ENCODE peak calls at places on chromosome 2, in five cellular contexts. G, O, A, I and Q are unnamed samples.

GRCh38 chr2:127675335-127676261 is at the start of gene LIMS2:
- DNase-seq in G (no peak), O (peak; percentile 81), A (peak; percentile 46), I (peak; percentile 24), Q (no peak)

GRCh38 chr2:27723372-27724144 is 48.0 kb upstream of the MRPL33 start:
- DNase-seq in G (no peak), O (peak; percentile 81), A (peak; percentile 70), I (peak; percentile 76), Q (peak; percentile 62)

GRCh38 chr2:43219383-43220228 is 6.8 kb downstream of the ZFP36L2 start:
- DNase-seq in G (peak; percentile 81), O (peak; percentile 71), A (peak; percentile 83), I (peak; percentile 78), Q (peak; percentile 67)

GRCh38 chr2:41728757-41729338 is 319.0 kb upstream of the PKDCC start:
- DNase-seq in G (no peak), O (no peak), A (no peak), I (no peak), Q (no peak)

GRCh38 chr2:37643102-37644078 is 28.1 kb downstream of the CDC42EP3 start:
- DNase-seq in G (no peak), O (no peak), A (no peak), I (peak; percentile 50), Q (no peak)

GRCh38 chr2:119439574-119440500 is 8.2 kb downstream of the TMEM37 start:
- DNase-seq in G (no peak), O (no peak), A (no peak), I (no peak), Q (no peak)

GRCh38 chr2:1721706-1722483 is 22.4 kb downstream of the PXDN start:
- DNase-seq in G (no peak), O (no peak), A (peak; percentile 39), I (peak; percentile 58), Q (no peak)

GRCh38 chr2:53715568-53715967 is 52.0 kb upstream of the CHAC2 start:
- DNase-seq in G (no peak), O (no peak), A (no peak), I (peak; percentile 11), Q (no peak)

GRCh38 chr2:112938904-112939303 is 27.9 kb downstream of the IL37 start:
- DNase-seq in G (no peak), O (no peak), A (no peak), I (no peak), Q (no peak)

GRCh38 chr2:239753537-239753936 is 271.6 kb downstream of the NDUFA10 start:
- DNase-seq in G (no peak), O (no peak), A (no peak), I (no peak), Q (no peak)

GRCh38 chr2:16194096-16194390 is 253.7 kb downstream of the MYCN start:
- DNase-seq in G (no peak), O (no peak), A (no peak), I (no peak), Q (no peak)

GRCh38 chr2:16441431-16441830 is 224.2 kb downstream of the CYRIA start:
- DNase-seq in G (no peak), O (no peak), A (no peak), I (no peak), Q (no peak)

GRCh38 chr2:66872056-66872821 is 437.3 kb downstream of the MEIS1 start:
- DNase-seq in G (no peak), O (no peak), A (no peak), I (no peak), Q (no peak)

GRCh38 chr2:24592436-24593100 is 101.5 kb downstream of the NCOA1 start:
- DNase-seq in G (no peak), O (no peak), A (no peak), I (peak; percentile 48), Q (no peak)

GRCh38 chr2:159124441-159124911 is 156.0 kb downstream of the TANC1 start:
- DNase-seq in G (no peak), O (no peak), A (peak; percentile 38), I (peak; percentile 64), Q (no peak)

GRCh38 chr2:146587291-146587713 is 1257.5 kb upstream of the ACVR2A start:
- DNase-seq in G (no peak), O (no peak), A (no peak), I (no peak), Q (no peak)

GRCh38 chr2:240960309-240960962 is 38.0 kb upstream of the SNED1 start:
- DNase-seq in G (peak; percentile 19), O (peak; percentile 19), A (peak; percentile 5), I (no peak), Q (peak; percentile 36)

GRCh38 chr2:42138163-42139016 is 30.8 kb upstream of the EML4 start:
- DNase-seq in G (no peak), O (no peak), A (no peak), I (peak; percentile 98), Q (no peak)

GRCh38 chr2:54680397-54681032 is 42.9 kb upstream of the EML6 start:
- DNase-seq in G (peak; percentile 53), O (no peak), A (no peak), I (no peak), Q (no peak)

GRCh38 chr2:238498691-238499295 is 72.1 kb downstream of the ASB1 start:
- DNase-seq in G (no peak), O (no peak), A (no peak), I (no peak), Q (no peak)

GRCh38 chr2:234291765-234292204 is 205.1 kb downstream of the ARL4C start:
- DNase-seq in G (peak; percentile 43), O (no peak), A (no peak), I (peak; percentile 23), Q (no peak)

GRCh38 chr2:127589876-127590275 is 54.4 kb downstream of the MYO7B start:
- DNase-seq in G (no peak), O (no peak), A (no peak), I (no peak), Q (no peak)

GRCh38 chr2:192254444-192254843 is 59.7 kb upstream of the TMEFF2 start:
- DNase-seq in G (no peak), O (no peak), A (no peak), I (peak; percentile 88), Q (no peak)

GRCh38 chr2:234203135-234203984 is 152.9 kb downstream of the SPP2 start:
- DNase-seq in G (no peak), O (no peak), A (no peak), I (peak; percentile 82), Q (peak; percentile 28)

GRCh38 chr2:62217980-62218379 is 22.1 kb downstream of the B3GNT2 start:
- DNase-seq in G (no peak), O (no peak), A (no peak), I (no peak), Q (no peak)

GRCh38 chr2:233356546-233357308 is 2.4 kb downstream of the DGKD start:
- DNase-seq in G (no peak), O (no peak), A (no peak), I (no peak), Q (no peak)

GRCh38 chr2:108925735-108926134 is 63.3 kb downstream of the EDAR start:
- DNase-seq in G (no peak), O (no peak), A (no peak), I (no peak), Q (no peak)

GRCh38 chr2:172308253-172308935 is 119.0 kb upstream of the ITGA6 start:
- DNase-seq in G (no peak), O (no peak), A (no peak), I (no peak), Q (no peak)

GRCh38 chr2:240998706-240999000 is 235 bp downstream of the SNED1 start:
- DNase-seq in G (no peak), O (no peak), A (no peak), I (no peak), Q (no peak)

GRCh38 chr2:42101641-42102605 is 54.1 kb downstream of the PKDCC start:
- DNase-seq in G (peak; percentile 89), O (no peak), A (peak; percentile 74), I (peak; percentile 51), Q (peak; percentile 33)

GRCh38 chr2:164879901-164880535 is 38.4 kb upstream of the COBLL1 start:
- DNase-seq in G (no peak), O (no peak), A (no peak), I (no peak), Q (no peak)

DNA sequence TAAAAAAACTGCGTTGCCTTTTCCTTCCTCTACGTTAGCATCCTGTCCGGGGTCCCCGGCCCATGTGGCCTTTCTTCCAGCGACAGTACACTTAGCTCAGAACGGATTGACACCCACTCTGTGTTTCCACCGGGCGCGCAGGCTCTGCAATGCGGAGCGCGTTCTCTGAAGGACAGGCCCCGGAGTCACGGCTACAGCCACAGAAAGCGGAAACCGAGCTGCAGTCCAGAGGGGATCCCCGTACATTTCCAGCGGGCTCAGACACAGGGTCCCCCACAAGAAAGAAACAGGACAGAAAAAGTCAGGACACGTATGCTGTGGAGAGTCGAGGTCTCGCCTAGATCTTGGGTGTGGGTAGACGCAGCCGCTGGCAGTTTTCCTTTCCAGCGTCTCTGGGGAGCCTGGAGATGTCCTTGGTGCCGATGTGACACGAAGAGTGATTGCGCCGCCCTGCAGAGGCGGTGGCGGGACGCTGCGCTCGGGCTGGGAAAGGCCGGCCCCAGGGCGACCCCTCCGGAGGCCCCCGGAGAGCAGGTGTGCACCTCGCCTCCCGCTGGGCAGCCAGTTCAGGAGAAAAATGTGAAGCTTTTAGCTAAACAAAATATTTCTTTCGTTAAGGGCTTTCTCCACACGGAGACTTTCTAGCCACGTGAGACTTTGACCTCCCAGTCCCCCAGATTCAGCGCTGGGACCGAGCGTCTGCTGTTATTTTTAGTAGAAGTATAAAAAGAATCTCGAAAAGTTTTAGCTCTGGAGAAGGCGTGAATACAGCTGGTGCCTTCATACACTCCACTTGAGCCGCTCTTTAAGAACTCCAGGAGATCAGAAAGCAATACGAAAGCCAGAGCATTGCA is 1.3 kb upstream of the ACKR3 start:
- DNase-seq in G (peak; percentile 46), O (peak; percentile 82), A (peak; percentile 48), I (no peak), Q (no peak)
- H3K4me3 ChIP-seq in G (peak overlapping the region; percentile 62), O (peak overlapping the region; percentile 11), A (peak overlapping the region; percentile 74), I (peak overlapping the region; percentile 7), Q (peak overlapping the region; percentile 61)

DNA sequence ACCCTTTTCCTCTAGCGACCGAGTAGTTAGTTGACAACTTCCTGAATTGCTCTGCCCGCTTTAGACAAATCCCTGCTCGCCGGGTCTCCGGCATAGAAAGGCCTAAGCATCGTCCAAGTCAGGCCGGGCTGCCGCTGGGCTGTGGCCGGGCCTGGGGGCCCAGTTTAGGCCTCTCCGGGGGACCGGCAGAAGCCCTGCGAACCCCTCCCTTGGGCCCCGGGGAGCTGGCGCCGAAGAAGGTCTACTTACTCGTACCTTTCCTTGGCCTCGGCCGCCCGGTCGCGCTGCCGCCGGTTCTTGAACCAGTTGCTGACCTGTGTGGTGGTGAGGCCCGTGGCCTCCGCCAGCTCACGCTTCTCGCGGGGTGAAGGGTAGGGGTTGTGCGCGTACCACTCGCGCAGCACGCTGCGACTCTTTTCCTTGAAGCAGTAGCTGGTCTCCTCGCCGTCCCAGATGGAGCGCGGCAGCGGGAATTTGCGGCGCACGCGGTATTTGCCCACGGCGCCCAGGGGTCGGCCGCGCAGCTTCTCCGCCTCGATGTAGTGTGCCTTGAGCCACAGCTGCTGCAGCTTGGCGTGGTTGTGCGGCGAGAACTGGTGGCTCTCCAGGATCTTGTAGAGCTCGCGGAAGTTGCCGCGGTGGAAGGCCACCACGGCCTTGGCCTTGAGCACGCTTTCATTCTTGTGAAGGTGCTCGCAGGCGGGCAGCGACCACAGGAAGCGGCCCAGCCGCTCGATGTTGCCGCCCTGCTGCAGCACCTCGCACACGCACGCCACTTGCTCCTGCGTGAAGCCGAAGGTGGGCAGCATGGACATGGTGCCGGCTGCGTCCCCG is 739 bp downstream of the SIX2 start:
- DNase-seq in G (no peak), O (peak; percentile 20), A (no peak), I (no peak), Q (no peak)
- H3K9me3 ChIP-seq in G (no peaks in the 10 kb centered on the region), O (no peaks in the 10 kb centered on the region), A (no peaks in the 10 kb centered on the region), I (no peaks in the 10 kb centered on the region), Q (no peaks in the 10 kb centered on the region)

GRCh38 chr2:96538487-96539214 is 2.1 kb downstream of the ARID5A start:
- DNase-seq in G (peak; percentile 85), O (peak; percentile 40), A (peak; percentile 91), I (peak; percentile 64), Q (peak; percentile 86)
- H3K4me3 ChIP-seq in G (peak overlapping the region; percentile 84), O (peak overlapping the region; percentile 94), A (peak overlapping the region; percentile 79), I (no peak overlapping the region), Q (peak overlapping the region; percentile 89)

GRCh38 chr2:523698-524270 is 153.4 kb downstream of the TMEM18 start:
- DNase-seq in G (no peak), O (no peak), A (no peak), I (no peak), Q (no peak)
- H3K9me3 ChIP-seq in G (no peaks in the 10 kb centered on the region), O (no peaks in the 10 kb centered on the region), A (no peaks in the 10 kb centered on the region), I (no peaks in the 10 kb centered on the region), Q (no peaks in the 10 kb centered on the region)